ENCODE peak calls at places on chromosome 14, in five cellular contexts. V is pancreas, T is COR-L47, W is T-helper 1 cell, H is kidney glomerular epithelial cell. O is an unnamed sample.

GRCh38 chr14:69231486-69231885 is 28.5 kb upstream of the GALNT16 start:
- DNase-seq in V (no peak), T (no peak), W (no peak), H (no peak), O (no peak)

GRCh38 chr14:96565811-96566210 is 63.6 kb downstream of the PAPOLA start:
- DNase-seq in V (no peak), T (no peak), W (no peak), H (no peak), O (no peak)

GRCh38 chr14:49240383-49240782 is 345.8 kb downstream of the RPS29 start:
- DNase-seq in V (no peak), T (no peak), W (no peak), H (no peak), O (no peak)

GRCh38 chr14:105387530-105387922 is 10.8 kb upstream of the TEX22 start:
- DNase-seq in V (peak), T (no peak), W (no peak), H (no peak), O (no peak)

GRCh38 chr14:92106095-92106937 is at the start of gene ATXN3:
- DNase-seq in V (peak), T (peak), W (peak), H (peak), O (peak)

GRCh38 chr14:56488306-56488705 is 91.3 kb upstream of the TMEM260 start:
- DNase-seq in V (no peak), T (no peak), W (no peak), H (no peak), O (no peak)

GRCh38 chr14:22536853-22537338 is 52.1 kb downstream of the DAD1 start:
- DNase-seq in V (no peak), T (no peak), W (peak), H (peak), O (peak)

GRCh38 chr14:54650331-54651017 is 83.5 kb downstream of the SAMD4A start:
- DNase-seq in V (no peak), T (no peak), W (no peak), H (peak), O (no peak)

GRCh38 chr14:34324363-34324795 is 137.7 kb downstream of the SPTSSA start:
- DNase-seq in V (no peak), T (peak), W (no peak), H (no peak), O (no peak)

GRCh38 chr14:25007832-25008231 is 42.1 kb downstream of the STXBP6 start:
- DNase-seq in V (peak), T (peak), W (no peak), H (no peak), O (no peak)

GRCh38 chr14:23469906-23470403 is 452 bp downstream of the NGDN start:
- DNase-seq in V (no peak), T (no peak), W (no peak), H (no peak), O (peak)

GRCh38 chr14:100065942-100066574 is 836 bp downstream of the EVL start:
- DNase-seq in V (no peak), T (no peak), W (peak), H (no peak), O (peak)

GRCh38 chr14:67491285-67491684 is 2.8 kb upstream of the TMEM229B start:
- DNase-seq in V (no peak), T (no peak), W (no peak), H (no peak), O (no peak)

GRCh38 chr14:95335071-95335470 is 15.4 kb upstream of the CLMN start:
- DNase-seq in V (no peak), T (no peak), W (no peak), H (no peak), O (no peak)

GRCh38 chr14:58687232-58687795 is 49.6 kb downstream of the DACT1 start:
- DNase-seq in V (no peak), T (no peak), W (no peak), H (no peak), O (no peak)

GRCh38 chr14:30656190-30656632 is 34.1 kb downstream of the SCFD1 start:
- DNase-seq in V (no peak), T (peak), W (no peak), H (no peak), O (peak)

GRCh38 chr14:32230695-32231280 is 27.7 kb upstream of the RNU6-8 start:
- DNase-seq in V (no peak), T (no peak), W (no peak), H (peak), O (no peak)

GRCh38 chr14:85165091-85165490 is 364.9 kb upstream of the FLRT2 start:
- DNase-seq in V (no peak), T (no peak), W (no peak), H (no peak), O (no peak)

GRCh38 chr14:68621400-68622365 is 171.2 kb downstream of the ZFP36L1 start:
- DNase-seq in V (no peak), T (no peak), W (no peak), H (no peak), O (no peak)

GRCh38 chr14:104401785-104402184 is 177.8 kb upstream of the C14orf180 start:
- DNase-seq in V (no peak), T (no peak), W (no peak), H (no peak), O (no peak)

GRCh38 chr14:32896979-32897723 is 41.5 kb upstream of the NPAS3 start:
- DNase-seq in V (no peak), T (peak), W (no peak), H (peak), O (no peak)

GRCh38 chr14:91337699-91338335 is 79.8 kb downstream of the CCDC88C start:
- DNase-seq in V (no peak), T (no peak), W (no peak), H (no peak), O (no peak)

GRCh38 chr14:23299558-23299957 is 3.1 kb downstream of the PPP1R3E start:
- DNase-seq in V (no peak), T (peak), W (no peak), H (peak), O (no peak)

O was measured in activated naive CD8-positive, alpha-beta T cell treated with anti-CD3 and anti-CD28 coated beads for 36 hours.